ENCODE peak calls at places on chromosome 20, in eight cellular contexts. V is ELR; P is SJSA1; S is hypothalamus; K is iris pigment epithelial cell; C is amniotic stem cell; X is spleen; R is stimulated activated CD8-positive, alpha-beta memory T cell treated with anti-CD3 and anti-CD28 coated beads, Interleukin-15, amount 100 ng/mL, for 4 hours. G is an unnamed sample.

GRCh38 chr20:21323640-21324039 is 20.5 kb downstream of the XRN2 start:
- DNase-seq in P (peak; percentile 51), S (no peak), C (no peak), X (no peak), K (peak; percentile 94), R (no peak), V (peak; percentile 90), G (no peak)

GRCh38 chr20:16205505-16205904 is 367.7 kb downstream of the KIF16B start:
- DNase-seq in V (no peak), R (no peak), S (no peak), P (no peak), X (no peak), K (no peak), C (no peak), G (no peak)

GRCh38 chr20:38610521-38610920 is 8.9 kb downstream of the ARHGAP40 start:
- DNase-seq in K (peak; percentile 49), P (no peak), C (no peak), R (no peak), S (no peak), X (no peak), V (peak; percentile 79), G (no peak)

GRCh38 chr20:21106171-21106694 is at the start of gene LINC00237:
- DNase-seq in S (no peak), K (no peak), V (no peak), X (no peak), P (no peak), C (no peak), R (no peak), G (no peak)

GRCh38 chr20:35954907-35955251 is 577 bp upstream of the SCAND1 start:
- DNase-seq in R (no peak), V (peak; percentile 80), K (peak; percentile 54), S (no peak), P (no peak), C (no peak), X (no peak), G (peak; percentile 74)

GRCh38 chr20:5663396-5663795 is 86.8 kb upstream of the SHLD1 start:
- DNase-seq in C (no peak), X (no peak), V (no peak), P (no peak), K (no peak), S (no peak), R (no peak), G (no peak)

GRCh38 chr20:44683263-44684046 is 31.7 kb upstream of the CCN5 start:
- DNase-seq in X (no peak), P (no peak), K (peak; percentile 50), V (peak; percentile 74), C (no peak), S (no peak), R (peak; percentile 16), G (no peak)

GRCh38 chr20:6051505-6051904 is 2.4 kb downstream of the LRRN4 start:
- DNase-seq in P (no peak), S (no peak), R (no peak), C (peak; percentile 44), V (peak; percentile 45), X (no peak), K (peak; percentile 77), G (no peak)

GRCh38 chr20:33231237-33231636 is 4.6 kb upstream of the BPIFA1 start:
- DNase-seq in R (no peak), V (no peak), X (no peak), C (no peak), K (no peak), P (no peak), S (no peak), G (no peak)

GRCh38 chr20:62921119-62921687 is 5.1 kb downstream of the DIDO1 start:
- DNase-seq in C (no peak), R (peak; percentile 24), V (peak; percentile 78), K (peak; percentile 80), S (no peak), X (no peak), P (peak; percentile 68), G (no peak)

GRCh38 chr20:46945465-46945864 is 50.8 kb downstream of the EYA2 start:
- DNase-seq in P (no peak), V (no peak), X (no peak), S (no peak), C (no peak), K (no peak), R (no peak), G (no peak)

GRCh38 chr20:34773726-34774125 is 51.7 kb downstream of the NCOA6 start:
- DNase-seq in R (no peak), X (no peak), C (no peak), K (no peak), S (no peak), V (no peak), P (no peak), G (no peak)

GRCh38 chr20:15951711-15952110 is 621.5 kb downstream of the KIF16B start:
- DNase-seq in C (no peak), V (no peak), X (no peak), K (no peak), P (no peak), S (no peak), R (no peak), G (no peak)

GRCh38 chr20:51076841-51077543 is 54.1 kb upstream of the KCNG1 start:
- DNase-seq in P (no peak), R (no peak), V (no peak), K (no peak), S (no peak), X (no peak), C (no peak), G (no peak)

GRCh38 chr20:684676-685319 is 9.2 kb upstream of the SCRT2 start:
- DNase-seq in S (no peak), V (no peak), X (peak; percentile 40), C (no peak), P (no peak), R (no peak), K (no peak), G (no peak)

GRCh38 chr20:36309643-36310042 is 3.5 kb downstream of the DLGAP4 start:
- DNase-seq in X (no peak), R (no peak), K (no peak), S (no peak), V (no peak), P (peak; percentile 27), C (no peak), G (no peak)

GRCh38 chr20:35017099-35017835 is 61.6 kb downstream of the MYH7B start:
- DNase-seq in S (no peak), R (no peak), X (no peak), C (no peak), P (no peak), K (no peak), V (no peak), G (no peak)

GRCh38 chr20:23641936-23642751 is 4.4 kb upstream of the CST3 start:
- DNase-seq in X (no peak), P (no peak), R (no peak), V (peak; percentile 81), C (no peak), K (peak; percentile 83), S (no peak), G (no peak)

GRCh38 chr20:44111712-44112335 is 75.2 kb downstream of the JPH2 start:
- DNase-seq in S (no peak), R (no peak), P (no peak), X (no peak), C (no peak), V (peak; percentile 17), K (peak; percentile 52), G (no peak)

GRCh38 chr20:63977392-63978276 is 1.8 kb downstream of the SAMD10 start:
- DNase-seq in C (no peak), R (peak; percentile 43), X (peak; percentile 79), P (peak; percentile 67), V (peak; percentile 93), S (no peak), K (peak; percentile 85), G (no peak)

GRCh38 chr20:57957397-57958049 is 247.7 kb upstream of the PMEPA1 start:
- DNase-seq in P (no peak), V (peak; percentile 14), X (no peak), C (no peak), S (no peak), R (no peak), K (peak; percentile 3), G (no peak)

GRCh38 chr20:49510562-49511117 is 28.2 kb upstream of the KCNB1 start:
- DNase-seq in X (no peak), R (no peak), V (peak; percentile 69), C (peak; percentile 83), P (no peak), S (no peak), K (peak; percentile 93), G (no peak)

GRCh38 chr20:21033817-21034216 is 72.3 kb downstream of the LINC00237 start:
- DNase-seq in V (no peak), R (no peak), P (no peak), S (no peak), C (no peak), K (no peak), X (no peak), G (no peak)